ENCODE peak calls at places on chromosomes 7 and 10, in four cellular contexts. One of them, this sample, is unnamed.

GRCh38 chr7:35714407-35714806 is 19.5 kb upstream of the HERPUD2 start:
- DNase-seq in brain microvascular endothelial cell: no peak
- DNase-seq in activated CD4-positive, alpha-beta T cell treated with anti-CD3 and anti-CD28 coated beads for 48 hours: no peak
- DNase-seq in GM10248: no peak
- DNase-seq in this sample: no peak

GRCh38 chr10:31288961-31289360 is 30.1 kb upstream of the ZEB1 start:
- DNase-seq in brain microvascular endothelial cell: no peak
- DNase-seq in activated CD4-positive, alpha-beta T cell treated with anti-CD3 and anti-CD28 coated beads for 48 hours: no peak
- DNase-seq in GM10248: no peak
- DNase-seq in this sample: no peak

GRCh38 chr7:31114593-31115343 is 62.7 kb downstream of the ADCYAP1R1 start:
- DNase-seq in brain microvascular endothelial cell: peak; percentile 54
- DNase-seq in activated CD4-positive, alpha-beta T cell treated with anti-CD3 and anti-CD28 coated beads for 48 hours: no peak
- DNase-seq in GM10248: no peak
- DNase-seq in this sample: peak; percentile 38

GRCh38 chr10:125584954-125585353 is 98.0 kb downstream of the TEX36 start:
- DNase-seq in brain microvascular endothelial cell: no peak
- DNase-seq in activated CD4-positive, alpha-beta T cell treated with anti-CD3 and anti-CD28 coated beads for 48 hours: no peak
- DNase-seq in GM10248: no peak
- DNase-seq in this sample: no peak

GRCh38 chr7:87058739-87059524 is 522 bp downstream of the ELAPOR2 start:
- DNase-seq in brain microvascular endothelial cell: no peak
- DNase-seq in activated CD4-positive, alpha-beta T cell treated with anti-CD3 and anti-CD28 coated beads for 48 hours: peak; percentile 22
- DNase-seq in GM10248: no peak
- DNase-seq in this sample: no peak

GRCh38 chr7:18495412-18496335 is at the start of gene HDAC9:
- DNase-seq in brain microvascular endothelial cell: peak; percentile 51
- DNase-seq in activated CD4-positive, alpha-beta T cell treated with anti-CD3 and anti-CD28 coated beads for 48 hours: no peak
- DNase-seq in GM10248: peak; percentile 31
- DNase-seq in this sample: no peak

GRCh38 chr7:4883352-4884144 is at the start of gene RADIL:
- DNase-seq in brain microvascular endothelial cell: peak; percentile 91
- DNase-seq in activated CD4-positive, alpha-beta T cell treated with anti-CD3 and anti-CD28 coated beads for 48 hours: peak; percentile 98
- DNase-seq in GM10248: peak; percentile 87
- DNase-seq in this sample: peak; percentile 58

GRCh38 chr7:40541336-40541735 is 406.5 kb downstream of the SUGCT start:
- DNase-seq in brain microvascular endothelial cell: no peak
- DNase-seq in activated CD4-positive, alpha-beta T cell treated with anti-CD3 and anti-CD28 coated beads for 48 hours: no peak
- DNase-seq in GM10248: no peak
- DNase-seq in this sample: no peak

GRCh38 chr10:10871312-10871711 is 146.4 kb upstream of the CELF2 start:
- DNase-seq in brain microvascular endothelial cell: no peak
- DNase-seq in activated CD4-positive, alpha-beta T cell treated with anti-CD3 and anti-CD28 coated beads for 48 hours: no peak
- DNase-seq in GM10248: no peak
- DNase-seq in this sample: no peak

GRCh38 chr10:113199459-113199858 is 249.4 kb downstream of the TCF7L2 start:
- DNase-seq in brain microvascular endothelial cell: peak; percentile 55
- DNase-seq in activated CD4-positive, alpha-beta T cell treated with anti-CD3 and anti-CD28 coated beads for 48 hours: no peak
- DNase-seq in GM10248: no peak
- DNase-seq in this sample: no peak

GRCh38 chr7:120662291-120662690 is 195.7 kb downstream of the TSPAN12 start:
- DNase-seq in brain microvascular endothelial cell: no peak
- DNase-seq in activated CD4-positive, alpha-beta T cell treated with anti-CD3 and anti-CD28 coated beads for 48 hours: no peak
- DNase-seq in GM10248: no peak
- DNase-seq in this sample: no peak

GRCh38 chr10:91613411-91614253 is 19.2 kb downstream of the PPP1R3C start:
- DNase-seq in brain microvascular endothelial cell: peak; percentile 98
- DNase-seq in activated CD4-positive, alpha-beta T cell treated with anti-CD3 and anti-CD28 coated beads for 48 hours: no peak
- DNase-seq in GM10248: no peak
- DNase-seq in this sample: no peak

GRCh38 chr7:1382553-1383397 is 76.5 kb downstream of the MICALL2 start:
- DNase-seq in brain microvascular endothelial cell: no peak
- DNase-seq in activated CD4-positive, alpha-beta T cell treated with anti-CD3 and anti-CD28 coated beads for 48 hours: no peak
- DNase-seq in GM10248: no peak
- DNase-seq in this sample: no peak

GRCh38 chr10:81013771-81014170 is 476.1 kb downstream of the SH2D4B start:
- DNase-seq in brain microvascular endothelial cell: no peak
- DNase-seq in activated CD4-positive, alpha-beta T cell treated with anti-CD3 and anti-CD28 coated beads for 48 hours: no peak
- DNase-seq in GM10248: no peak
- DNase-seq in this sample: no peak

GRCh38 chr7:113775401-113775800 is 143.4 kb downstream of the PPP1R3A start:
- DNase-seq in brain microvascular endothelial cell: no peak
- DNase-seq in activated CD4-positive, alpha-beta T cell treated with anti-CD3 and anti-CD28 coated beads for 48 hours: no peak
- DNase-seq in GM10248: no peak
- DNase-seq in this sample: no peak

This sample was measured in left lobe of liver.